ENCODE peak calls at places on chromosomes 7 and 10, in nine cellular contexts. I is transverse colon; F is activated T-helper 9 cell treated with anti-CD3 and anti-CD28 coated beads, Interleukin-2, amount 50 U/mL, for 16 hours; Q is tibial nerve; P is posterior cingulate gyrus; T is AG09319; H is kidney glomerular epithelial cell; C is H7; Y is pons. W is an unnamed sample.

GRCh38 chr10:132710036-132710686 is 75.8 kb downstream of the NKX6-2 start:
- DNase-seq in T (no peak), Y (no peak), F (no peak), I (no peak), Q (no peak), P (peak; percentile 82), H (no peak), C (no peak), W (no peak)

GRCh38 chr10:123143825-123144168 is 4.1 kb upstream of the HMX2 start:
- DNase-seq in P (no peak), C (no peak), Q (no peak), Y (no peak), I (no peak), F (no peak), H (no peak), T (no peak), W (no peak)

GRCh38 chr7:5423272-5423843 is at the start of gene TNRC18:
- DNase-seq in I (peak; percentile 32), T (no peak), Q (peak; percentile 19), Y (no peak), F (no peak), H (no peak), C (peak; percentile 84), P (no peak), W (peak; percentile 63)

GRCh38 chr10:103576862-103577261 is 83.4 kb downstream of the NEURL1 start:
- DNase-seq in H (no peak), Y (no peak), C (no peak), I (no peak), T (no peak), P (peak; percentile 20), Q (no peak), F (no peak), W (no peak)

GRCh38 chr7:107090452-107090851 is 45.9 kb downstream of the PRKAR2B start:
- DNase-seq in Y (peak; percentile 39), Q (no peak), P (no peak), I (no peak), T (no peak), H (no peak), F (no peak), C (peak; percentile 25), W (no peak)

GRCh38 chr7:143003393-143004051 is 23.4 kb downstream of the OR9A2 start:
- DNase-seq in P (no peak), I (no peak), F (no peak), T (no peak), C (peak; percentile 27), Y (peak; percentile 33), H (peak; percentile 44), Q (no peak), W (peak; percentile 60)

GRCh38 chr7:10655031-10655430 is 318.6 kb upstream of the PHF14 start:
- DNase-seq in F (no peak), P (no peak), H (no peak), Y (no peak), C (no peak), Q (no peak), T (no peak), I (no peak), W (no peak)

GRCh38 chr7:158277219-158278141 is 310.1 kb downstream of the PTPRN2 start:
- DNase-seq in T (no peak), C (peak; percentile 38), I (no peak), H (no peak), Q (no peak), F (no peak), Y (no peak), P (peak; percentile 76), W (no peak)

GRCh38 chr10:71368639-71369038 is 28.1 kb upstream of the CDH23 start:
- DNase-seq in P (no peak), Y (no peak), F (no peak), C (no peak), Q (no peak), I (no peak), H (no peak), T (no peak), W (no peak)

GRCh38 chr7:68604516-68604915 is 993.8 kb upstream of the AUTS2 start:
- DNase-seq in Q (no peak), F (no peak), Y (peak; percentile 10), T (no peak), I (no peak), C (no peak), H (no peak), P (no peak), W (no peak)

GRCh38 chr7:43593010-43593409 is 10.1 kb downstream of the STK17A start:
- DNase-seq in C (no peak), I (no peak), T (no peak), Q (no peak), H (no peak), P (no peak), F (no peak), Y (no peak), W (no peak)

GRCh38 chr7:138608292-138608691 is 92.9 kb downstream of the SVOPL start:
- DNase-seq in C (no peak), F (no peak), T (no peak), H (no peak), Y (no peak), I (no peak), Q (no peak), P (no peak), W (peak; percentile 26)

GRCh38 chr7:73738220-73738611 is 386 bp downstream of the ABHD11 start:
- DNase-seq in C (peak; percentile 97), H (peak; percentile 14), P (no peak), Y (peak; percentile 42), T (no peak), F (peak; percentile 50), Q (no peak), I (peak; percentile 81), W (peak; percentile 86)

GRCh38 chr7:31019509-31019908 is 32.6 kb upstream of the ADCYAP1R1 start:
- DNase-seq in P (no peak), Q (no peak), C (no peak), Y (no peak), H (no peak), T (no peak), I (no peak), F (no peak), W (no peak)

GRCh38 chr10:62545667-62546066 is 171.5 kb downstream of the ZNF365 start:
- DNase-seq in F (no peak), Q (peak; percentile 51), Y (no peak), C (no peak), P (no peak), I (no peak), T (peak; percentile 20), H (no peak), W (no peak)

GRCh38 chr7:7352845-7353244 is 170.5 kb downstream of the C1GALT1 start:
- DNase-seq in C (peak; percentile 16), H (peak; percentile 2), P (no peak), Q (no peak), Y (peak; percentile 8), F (no peak), I (no peak), T (no peak), W (no peak)

GRCh38 chr10:1206601-1207000 is 150.4 kb downstream of the WDR37 start:
- DNase-seq in P (no peak), Q (no peak), H (no peak), C (no peak), F (no peak), I (no peak), T (no peak), Y (no peak), W (no peak)

GRCh38 chr7:114695182-114695581 is 226.7 kb upstream of the MDFIC start:
- DNase-seq in F (no peak), Q (no peak), Y (no peak), C (no peak), T (no peak), P (no peak), H (no peak), I (no peak), W (no peak)

W was measured in GM13977.